ENCODE peak calls at places on chromosomes 4 and X, in ten cellular contexts. One of them, this sample, is unnamed.

GRCh38 chr4:11769425-11769824 is 340.7 kb upstream of the HS3ST1 start:
- DNase-seq in A549: no peak
- DNase-seq in IMR-90: peak; percentile 6
- DNase-seq in Peyer's patch: no peak
- DNase-seq in ovary: peak; percentile 82
- DNase-seq in stomach: no peak
- DNase-seq in tibial nerve: peak; percentile 10
- DNase-seq in suprapubic skin: no peak
- DNase-seq in GM12892: no peak
- DNase-seq in HCT116: no peak
- DNase-seq in this sample: peak; percentile 89

GRCh38 chr4:118770741-118771187 is 65.2 kb downstream of the SEC24D start:
- DNase-seq in A549: no peak
- DNase-seq in IMR-90: peak; percentile 39
- DNase-seq in Peyer's patch: no peak
- DNase-seq in ovary: no peak
- DNase-seq in stomach: no peak
- DNase-seq in tibial nerve: no peak
- DNase-seq in suprapubic skin: no peak
- DNase-seq in GM12892: no peak
- DNase-seq in HCT116: no peak
- DNase-seq in this sample: no peak

GRCh38 chr4:141654098-141654497 is 17.7 kb downstream of the IL15 start:
- DNase-seq in A549: no peak
- DNase-seq in IMR-90: peak; percentile 47
- DNase-seq in Peyer's patch: no peak
- DNase-seq in ovary: peak; percentile 17
- DNase-seq in stomach: no peak
- DNase-seq in tibial nerve: no peak
- DNase-seq in suprapubic skin: no peak
- DNase-seq in GM12892: no peak
- DNase-seq in HCT116: no peak
- DNase-seq in this sample: peak; percentile 56

GRCh38 chr4:184514121-184514988 is 40.0 kb upstream of the IRF2 start:
- DNase-seq in A549: peak; percentile 25
- DNase-seq in IMR-90: peak; percentile 95
- DNase-seq in Peyer's patch: no peak
- DNase-seq in ovary: no peak
- DNase-seq in stomach: no peak
- DNase-seq in tibial nerve: peak; percentile 24
- DNase-seq in suprapubic skin: peak; percentile 84
- DNase-seq in GM12892: peak; percentile 73
- DNase-seq in HCT116: no peak
- DNase-seq in this sample: peak; percentile 79

GRCh38 chr4:17347445-17347844 is 164.4 kb downstream of the QDPR start:
- DNase-seq in A549: peak; percentile 3
- DNase-seq in IMR-90: peak; percentile 19
- DNase-seq in Peyer's patch: no peak
- DNase-seq in ovary: no peak
- DNase-seq in stomach: no peak
- DNase-seq in tibial nerve: peak; percentile 48
- DNase-seq in suprapubic skin: no peak
- DNase-seq in GM12892: no peak
- DNase-seq in HCT116: peak; percentile 16
- DNase-seq in this sample: peak; percentile 48

GRCh38 chr4:151797131-151797530 is 36.3 kb upstream of the GATB start:
- DNase-seq in A549: no peak
- DNase-seq in IMR-90: no peak
- DNase-seq in Peyer's patch: peak; percentile 58
- DNase-seq in ovary: no peak
- DNase-seq in stomach: no peak
- DNase-seq in tibial nerve: no peak
- DNase-seq in suprapubic skin: no peak
- DNase-seq in GM12892: no peak
- DNase-seq in HCT116: no peak
- DNase-seq in this sample: no peak

GRCh38 chrX:96704661-96705060 is 20.0 kb downstream of the DIAPH2 start:
- DNase-seq in A549: no peak
- DNase-seq in IMR-90: peak; percentile 48
- DNase-seq in Peyer's patch: no peak
- DNase-seq in ovary: no peak
- DNase-seq in stomach: no peak
- DNase-seq in tibial nerve: no peak
- DNase-seq in suprapubic skin: no peak
- DNase-seq in GM12892: no peak
- DNase-seq in HCT116: no peak
- DNase-seq in this sample: no peak

GRCh38 chr4:145545538-145546224 is 64.0 kb downstream of the SMAD1 start:
- DNase-seq in A549: peak; percentile 14
- DNase-seq in IMR-90: peak; percentile 98
- DNase-seq in Peyer's patch: no peak
- DNase-seq in ovary: no peak
- DNase-seq in stomach: peak; percentile 43
- DNase-seq in tibial nerve: no peak
- DNase-seq in suprapubic skin: no peak
- DNase-seq in GM12892: no peak
- DNase-seq in HCT116: peak; percentile 41
- DNase-seq in this sample: no peak

GRCh38 chrX:49000640-49001039 is 1.4 kb downstream of the GRIPAP1 start:
- DNase-seq in A549: no peak
- DNase-seq in IMR-90: no peak
- DNase-seq in Peyer's patch: no peak
- DNase-seq in ovary: no peak
- DNase-seq in stomach: no peak
- DNase-seq in tibial nerve: no peak
- DNase-seq in suprapubic skin: no peak
- DNase-seq in GM12892: no peak
- DNase-seq in HCT116: no peak
- DNase-seq in this sample: no peak

GRCh38 chrX:49003696-49004095 is 1.6 kb upstream of the GRIPAP1 start:
- DNase-seq in A549: no peak
- DNase-seq in IMR-90: no peak
- DNase-seq in Peyer's patch: no peak
- DNase-seq in ovary: no peak
- DNase-seq in stomach: no peak
- DNase-seq in tibial nerve: no peak
- DNase-seq in suprapubic skin: no peak
- DNase-seq in GM12892: no peak
- DNase-seq in HCT116: no peak
- DNase-seq in this sample: no peak

GRCh38 chrX:48999030-48999429 is 3.0 kb downstream of the GRIPAP1 start:
- DNase-seq in A549: no peak
- DNase-seq in IMR-90: no peak
- DNase-seq in Peyer's patch: no peak
- DNase-seq in ovary: no peak
- DNase-seq in stomach: no peak
- DNase-seq in tibial nerve: no peak
- DNase-seq in suprapubic skin: no peak
- DNase-seq in GM12892: no peak
- DNase-seq in HCT116: no peak
- DNase-seq in this sample: no peak

GRCh38 chrX:49001521-49002090 is 458 bp downstream of the GRIPAP1 start:
- DNase-seq in A549: peak; percentile 54
- DNase-seq in IMR-90: peak; percentile 36
- DNase-seq in Peyer's patch: no peak
- DNase-seq in ovary: peak; percentile 29
- DNase-seq in stomach: no peak
- DNase-seq in tibial nerve: peak; percentile 5
- DNase-seq in suprapubic skin: no peak
- DNase-seq in GM12892: no peak
- DNase-seq in HCT116: peak; percentile 7
- DNase-seq in this sample: no peak

GRCh38 chrX:49002091-49002935 is at the start of gene GRIPAP1:
- DNase-seq in A549: peak; percentile 85
- DNase-seq in IMR-90: peak; percentile 87
- DNase-seq in Peyer's patch: peak; percentile 84
- DNase-seq in ovary: peak; percentile 76
- DNase-seq in stomach: peak; percentile 71
- DNase-seq in tibial nerve: peak; percentile 67
- DNase-seq in suprapubic skin: peak; percentile 77
- DNase-seq in GM12892: peak; percentile 58
- DNase-seq in HCT116: peak; percentile 83
- DNase-seq in this sample: peak; percentile 78
- TF ChIP-seq POLR2A in A549: peak; percentile 69
- TF ChIP-seq POLR2A in IMR-90: peak; percentile 34
- TF ChIP-seq POLR2A in Peyer's patch: peak; percentile 53
- TF ChIP-seq POLR2A in ovary: peak; percentile 57
- TF ChIP-seq POLR2A in stomach: no peak
- TF ChIP-seq POLR2A in tibial nerve: peak; percentile 50
- TF ChIP-seq POLR2A in suprapubic skin: no peak
- TF ChIP-seq POLR2A in GM12892: peak; percentile 85
- TF ChIP-seq POLR2A in HCT116: no peak
- TF ChIP-seq POLR2A in this sample: peak; percentile 71

GRCh38 chr4:175999944-176000343 is 65.7 kb upstream of the WDR17 start:
- DNase-seq in A549: no peak
- DNase-seq in IMR-90: no peak
- DNase-seq in Peyer's patch: no peak
- DNase-seq in ovary: no peak
- DNase-seq in stomach: no peak
- DNase-seq in tibial nerve: no peak
- DNase-seq in suprapubic skin: no peak
- DNase-seq in GM12892: no peak
- DNase-seq in HCT116: no peak
- DNase-seq in this sample: no peak

GRCh38 chr4:176002007-176002623 is 63.5 kb upstream of the WDR17 start:
- DNase-seq in A549: peak; percentile 33
- DNase-seq in IMR-90: no peak
- DNase-seq in Peyer's patch: no peak
- DNase-seq in ovary: no peak
- DNase-seq in stomach: peak; percentile 35
- DNase-seq in tibial nerve: no peak
- DNase-seq in suprapubic skin: no peak
- DNase-seq in GM12892: peak; percentile 27
- DNase-seq in HCT116: peak; percentile 18
- DNase-seq in this sample: peak; percentile 23

GRCh38 chr4:175997291-175997690 is 68.3 kb upstream of the WDR17 start:
- DNase-seq in A549: no peak
- DNase-seq in IMR-90: no peak
- DNase-seq in Peyer's patch: no peak
- DNase-seq in ovary: no peak
- DNase-seq in stomach: no peak
- DNase-seq in tibial nerve: no peak
- DNase-seq in suprapubic skin: no peak
- DNase-seq in GM12892: no peak
- DNase-seq in HCT116: no peak
- DNase-seq in this sample: no peak

GRCh38 chr4:175998782-175999181 is 66.9 kb upstream of the WDR17 start:
- DNase-seq in A549: no peak
- DNase-seq in IMR-90: no peak
- DNase-seq in Peyer's patch: no peak
- DNase-seq in ovary: no peak
- DNase-seq in stomach: no peak
- DNase-seq in tibial nerve: no peak
- DNase-seq in suprapubic skin: no peak
- DNase-seq in GM12892: no peak
- DNase-seq in HCT116: peak; percentile 47
- DNase-seq in this sample: no peak

GRCh38 chr4:176001171-176002006 is 64.3 kb upstream of the WDR17 start:
- DNase-seq in A549: peak; percentile 5
- DNase-seq in IMR-90: peak; percentile 0
- DNase-seq in Peyer's patch: no peak
- DNase-seq in ovary: peak; percentile 31
- DNase-seq in stomach: no peak
- DNase-seq in tibial nerve: no peak
- DNase-seq in suprapubic skin: no peak
- DNase-seq in GM12892: no peak
- DNase-seq in HCT116: peak; percentile 15
- DNase-seq in this sample: peak; percentile 55
- TF ChIP-seq POLR2A in A549: no peak
- TF ChIP-seq POLR2A in IMR-90: no peak
- TF ChIP-seq POLR2A in Peyer's patch: no peak
- TF ChIP-seq POLR2A in ovary: no peak
- TF ChIP-seq POLR2A in stomach: no peak
- TF ChIP-seq POLR2A in tibial nerve: no peak
- TF ChIP-seq POLR2A in suprapubic skin: no peak
- TF ChIP-seq POLR2A in GM12892: no peak
- TF ChIP-seq POLR2A in HCT116: no peak
- TF ChIP-seq POLR2A in this sample: no peak

DNA sequence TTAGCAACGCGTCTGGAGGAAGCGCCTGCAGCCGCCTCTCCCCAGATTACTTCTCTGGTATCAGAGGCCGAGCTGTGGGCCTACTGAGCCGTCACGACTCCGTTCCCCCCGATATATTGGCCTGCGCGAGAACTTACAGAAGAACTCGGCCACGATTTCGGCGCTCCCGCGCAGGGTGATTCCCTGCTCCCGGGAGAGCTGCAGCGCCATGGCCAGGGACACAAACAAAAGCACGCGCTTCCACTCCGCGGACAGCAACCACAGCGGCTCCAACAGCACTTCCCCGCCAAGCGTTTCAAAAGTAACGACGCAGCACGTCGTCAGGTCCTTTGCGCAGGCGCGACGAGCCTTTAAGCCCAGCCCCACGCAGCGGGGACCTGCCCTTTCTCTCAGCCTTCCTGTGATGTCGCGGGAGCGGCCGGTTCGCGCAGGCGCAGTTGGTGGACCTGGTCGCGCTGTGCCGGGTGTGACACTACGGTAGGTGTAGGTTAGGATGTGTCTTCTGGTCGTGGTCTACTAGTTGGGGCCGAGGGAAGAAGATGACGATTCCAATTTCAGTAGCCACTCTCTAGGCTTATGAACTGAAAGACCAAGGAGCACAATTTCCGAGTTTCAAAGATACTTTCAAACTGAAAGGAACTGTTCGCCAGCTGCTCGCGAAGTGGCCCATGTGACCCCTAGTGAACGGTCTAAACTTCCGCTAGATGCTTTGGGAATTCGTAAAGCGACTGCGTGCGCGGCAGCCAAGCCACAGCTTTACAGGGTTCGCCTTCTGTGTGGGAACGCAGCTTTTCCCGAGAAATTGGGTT is at the start of gene MAD2L1:
- DNase-seq in A549: peak; percentile 84
- DNase-seq in IMR-90: peak; percentile 98
- DNase-seq in Peyer's patch: peak; percentile 98
- DNase-seq in ovary: peak; percentile 98
- DNase-seq in stomach: peak; percentile 99
- DNase-seq in tibial nerve: peak; percentile 95
- DNase-seq in suprapubic skin: peak; percentile 98
- DNase-seq in GM12892: peak; percentile 70
- DNase-seq in HCT116: peak; percentile 94
- DNase-seq in this sample: peak; percentile 99
- TF ChIP-seq POLR2A in A549: peak; percentile 75
- TF ChIP-seq POLR2A in IMR-90: peak; percentile 91
- TF ChIP-seq POLR2A in Peyer's patch: peak; percentile 76
- TF ChIP-seq POLR2A in ovary: peak; percentile 93
- TF ChIP-seq POLR2A in stomach: peak; percentile 38
- TF ChIP-seq POLR2A in tibial nerve: peak; percentile 91
- TF ChIP-seq POLR2A in suprapubic skin: peak; percentile 81
- TF ChIP-seq POLR2A in GM12892: peak; percentile 94
- TF ChIP-seq POLR2A in HCT116: peak; percentile 83
- TF ChIP-seq POLR2A in this sample: peak; percentile 86

GRCh38 chrX:49077941-49078340 is 1.7 kb downstream of the WDR45 start:
- DNase-seq in A549: no peak
- DNase-seq in IMR-90: no peak
- DNase-seq in Peyer's patch: no peak
- DNase-seq in ovary: no peak
- DNase-seq in stomach: no peak
- DNase-seq in tibial nerve: no peak
- DNase-seq in suprapubic skin: no peak
- DNase-seq in GM12892: no peak
- DNase-seq in HCT116: no peak
- DNase-seq in this sample: no peak

GRCh38 chrX:49073641-49074575 is at the start of gene PRAF2:
- DNase-seq in A549: peak; percentile 94
- DNase-seq in IMR-90: peak; percentile 89
- DNase-seq in Peyer's patch: peak; percentile 90
- DNase-seq in ovary: peak; percentile 91
- DNase-seq in stomach: peak; percentile 93
- DNase-seq in tibial nerve: peak; percentile 89
- DNase-seq in suprapubic skin: peak; percentile 94
- DNase-seq in GM12892: peak; percentile 87
- DNase-seq in HCT116: peak; percentile 66
- DNase-seq in this sample: peak; percentile 94

GRCh38 chrX:49082472-49082871 is 2.8 kb upstream of the WDR45 start:
- DNase-seq in A549: no peak
- DNase-seq in IMR-90: no peak
- DNase-seq in Peyer's patch: no peak
- DNase-seq in ovary: no peak
- DNase-seq in stomach: no peak
- DNase-seq in tibial nerve: no peak
- DNase-seq in suprapubic skin: no peak
- DNase-seq in GM12892: no peak
- DNase-seq in HCT116: no peak
- DNase-seq in this sample: no peak

GRCh38 chrX:49075347-49075746 is 1.5 kb upstream of the PRAF2 start:
- DNase-seq in A549: no peak
- DNase-seq in IMR-90: no peak
- DNase-seq in Peyer's patch: no peak
- DNase-seq in ovary: no peak
- DNase-seq in stomach: no peak
- DNase-seq in tibial nerve: no peak
- DNase-seq in suprapubic skin: no peak
- DNase-seq in GM12892: no peak
- DNase-seq in HCT116: no peak
- DNase-seq in this sample: no peak

GRCh38 chrX:49079489-49080428 is at the start of gene WDR45:
- DNase-seq in A549: peak; percentile 89
- DNase-seq in IMR-90: peak; percentile 63
- DNase-seq in Peyer's patch: peak; percentile 80
- DNase-seq in ovary: peak; percentile 76
- DNase-seq in stomach: peak; percentile 73
- DNase-seq in tibial nerve: peak; percentile 66
- DNase-seq in suprapubic skin: peak; percentile 86
- DNase-seq in GM12892: peak; percentile 82
- DNase-seq in HCT116: no peak
- DNase-seq in this sample: peak; percentile 77
- TF ChIP-seq POLR2A in A549: peak; percentile 44
- TF ChIP-seq POLR2A in IMR-90: peak; percentile 60
- TF ChIP-seq POLR2A in Peyer's patch: peak; percentile 69
- TF ChIP-seq POLR2A in ovary: peak; percentile 77
- TF ChIP-seq POLR2A in stomach: peak; percentile 50
- TF ChIP-seq POLR2A in tibial nerve: peak; percentile 72
- TF ChIP-seq POLR2A in suprapubic skin: peak; percentile 50
- TF ChIP-seq POLR2A in GM12892: peak; percentile 59
- TF ChIP-seq POLR2A in HCT116: no peak
- TF ChIP-seq POLR2A in this sample: peak; percentile 60